ENCODE peak calls at places on chromosome 17, in five cellular contexts. S, H, B, K and D are unnamed samples.

GRCh38 chr17:16918443-16918842 is 53.5 kb downstream of the TNFRSF13B start:
- DNase-seq in S (no peak), H (no peak), B (no peak), K (no peak), D (peak; percentile 46)

GRCh38 chr17:82924812-82925211 is 85.0 kb upstream of the ZNF750 start:
- DNase-seq in S (no peak), H (no peak), B (no peak), K (no peak), D (no peak)

GRCh38 chr17:19337712-19338023 is 24.9 kb downstream of the B9D1 start:
- DNase-seq in S (no peak), H (no peak), B (no peak), K (no peak), D (no peak)

GRCh38 chr17:69103557-69104233 is 38.0 kb downstream of the ABCA6 start:
- DNase-seq in S (no peak), H (no peak), B (no peak), K (no peak), D (no peak)

GRCh38 chr17:81518785-81519283 is 6.2 kb upstream of the ACTG1 start:
- DNase-seq in S (no peak), H (no peak), B (no peak), K (no peak), D (no peak)

GRCh38 chr17:40348562-40349476 is 15.7 kb downstream of the GJD3 start:
- DNase-seq in S (no peak), H (no peak), B (peak; percentile 82), K (peak; percentile 82), D (peak; percentile 79)

GRCh38 chr17:83180264-83180995 is 101.0 kb downstream of the METRNL start:
- DNase-seq in S (no peak), H (no peak), B (no peak), K (no peak), D (no peak)

GRCh38 chr17:17812211-17813054 is 24.4 kb downstream of the SREBF1 start:
- DNase-seq in S (peak; percentile 58), H (peak; percentile 60), B (peak; percentile 60), K (peak; percentile 85), D (peak; percentile 62)

GRCh38 chr17:51951737-51952136 is 206.8 kb downstream of the CA10 start:
- DNase-seq in S (no peak), H (no peak), B (no peak), K (no peak), D (no peak)

GRCh38 chr17:44097110-44097810 is 26.2 kb downstream of the HDAC5 start:
- DNase-seq in S (no peak), H (no peak), B (no peak), K (no peak), D (no peak)

GRCh38 chr17:12973496-12974318 is 44.1 kb downstream of the ELAC2 start:
- DNase-seq in S (no peak), H (no peak), B (no peak), K (no peak), D (no peak)

GRCh38 chr17:66542967-66543525 is 240.6 kb downstream of the PRKCA start:
- DNase-seq in S (no peak), H (no peak), B (no peak), K (no peak), D (no peak)

GRCh38 chr17:1033503-1033902 is 36.6 kb downstream of the TIMM22 start:
- DNase-seq in S (no peak), H (no peak), B (no peak), K (no peak), D (no peak)

GRCh38 chr17:61351745-61352407 is 47.8 kb upstream of the TBX2 start:
- DNase-seq in S (no peak), H (no peak), B (no peak), K (no peak), D (no peak)

GRCh38 chr17:59145571-59146096 is 9.4 kb downstream of the SKA2 start:
- DNase-seq in S (no peak), H (no peak), B (no peak), K (no peak), D (no peak)

GRCh38 chr17:75036643-75037268 is 10.0 kb downstream of the ATP5PD start:
- DNase-seq in S (peak; percentile 97), H (no peak), B (peak; percentile 73), K (peak; percentile 90), D (peak; percentile 78)

GRCh38 chr17:66301864-66302741 is at the start of gene PRKCA:
- DNase-seq in S (peak; percentile 60), H (peak; percentile 33), B (peak; percentile 79), K (peak; percentile 82), D (peak; percentile 64)

GRCh38 chr17:2996208-2996855 is 67.1 kb downstream of the OR1D5 start:
- DNase-seq in S (no peak), H (no peak), B (no peak), K (no peak), D (peak; percentile 39)

GRCh38 chr17:48456584-48456983 is 26.6 kb upstream of the SKAP1 start:
- DNase-seq in S (no peak), H (no peak), B (peak; percentile 23), K (no peak), D (no peak)

GRCh38 chr17:1915889-1916288 is 86.1 kb downstream of the RPA1 start:
- DNase-seq in S (no peak), H (no peak), B (no peak), K (no peak), D (no peak)

GRCh38 chr17:10600551-10600950 is 51.1 kb upstream of the MYH2 start:
- DNase-seq in S (no peak), H (no peak), B (no peak), K (no peak), D (no peak)

GRCh38 chr17:38748329-38749221 is at the start of gene PCGF2:
- DNase-seq in S (no peak), H (no peak), B (peak; percentile 91), K (peak; percentile 96), D (peak; percentile 97)

GRCh38 chr17:39099686-39100293 is 51.6 kb downstream of the PLXDC1 start:
- DNase-seq in S (no peak), H (no peak), B (peak; percentile 76), K (no peak), D (no peak)

GRCh38 chr17:29376667-29377268 is 13.4 kb upstream of the TAOK1 start:
- DNase-seq in S (no peak), H (peak; percentile 8), B (peak; percentile 50), K (no peak), D (no peak)

GRCh38 chr17:78226752-78227454 is 4.5 kb upstream of the TMEM235 start:
- DNase-seq in S (no peak), H (no peak), B (no peak), K (no peak), D (no peak)

GRCh38 chr17:63840591-63841349 is 1.7 kb downstream of the SMARCD2 start:
- DNase-seq in S (no peak), H (no peak), B (no peak), K (no peak), D (peak; percentile 16)

GRCh38 chr17:1634841-1635650 is 6.4 kb upstream of the SLC43A2 start:
- DNase-seq in S (no peak), H (no peak), B (no peak), K (no peak), D (no peak)

GRCh38 chr17:77302682-77303081 is 161.9 kb downstream of the SEC14L1 start:
- DNase-seq in S (no peak), H (no peak), B (no peak), K (no peak), D (no peak)

GRCh38 chr17:38693700-38694329 is 11.3 kb upstream of the MLLT6 start:
- DNase-seq in S (no peak), H (no peak), B (peak; percentile 89), K (peak; percentile 88), D (peak; percentile 43)

GRCh38 chr17:7014995-7015586 is 2.7 kb downstream of the RNASEK start:
- DNase-seq in S (peak; percentile 90), H (peak; percentile 76), B (no peak), K (peak; percentile 72), D (no peak)

GRCh38 chr17:83053779-83054451 is 25.5 kb upstream of the METRNL start:
- DNase-seq in S (no peak), H (no peak), B (peak; percentile 59), K (peak; percentile 80), D (no peak)

GRCh38 chr17:50642722-50643656 is 8.3 kb downstream of the ABCC3 start:
- DNase-seq in S (no peak), H (no peak), B (no peak), K (no peak), D (no peak)

GRCh38 chr17:82737981-82738877 is 2.8 kb downstream of the FN3K start:
- DNase-seq in S (no peak), H (peak; percentile 89), B (no peak), K (no peak), D (no peak)

GRCh38 chr17:1087381-1088241 is 90.7 kb downstream of the TIMM22 start:
- DNase-seq in S (no peak), H (no peak), B (peak; percentile 81), K (peak; percentile 90), D (peak; percentile 89)

GRCh38 chr17:80036715-80037477 is 454 bp downstream of the CCDC40 start:
- DNase-seq in S (peak; percentile 33), H (no peak), B (no peak), K (peak; percentile 74), D (no peak)

GRCh38 chr17:61245706-61246135 is 153.9 kb upstream of the TBX2 start:
- DNase-seq in S (no peak), H (no peak), B (no peak), K (no peak), D (no peak)

GRCh38 chr17:17141860-17142552 is 64.1 kb downstream of the PLD6 start:
- DNase-seq in S (peak; percentile 18), H (no peak), B (peak; percentile 24), K (no peak), D (peak; percentile 39)

GRCh38 chr17:32564325-32564724 is 77.5 kb downstream of the CDK5R1 start:
- DNase-seq in S (no peak), H (no peak), B (no peak), K (no peak), D (no peak)